ENCODE peak calls at places on chromosomes 7 and 10, in four cellular contexts. Z is GM12878, D is HepG2, M is K562. T is an unnamed sample.

GRCh38 chr10:106557053-106557452 is 607.5 kb downstream of the SORCS1 start:
- DNase-seq in D (no peak), Z (no peak), M (no peak), T (no peak)

GRCh38 chr10:110919971-110920881 is 822 bp downstream of the SHOC2 start:
- DNase-seq in Z (peak; percentile 69), M (peak; percentile 5), D (no peak), T (peak; percentile 21)

GRCh38 chr10:119817991-119818888 is 54.4 kb downstream of the MCMBP start:
- DNase-seq in M (no peak), Z (no peak), D (no peak), T (peak; percentile 97)

GRCh38 chr7:139339698-139340036 is 1.5 kb upstream of the FMC1 start:
- DNase-seq in Z (no peak), D (no peak), M (no peak), T (no peak)

GRCh38 chr7:92685146-92686042 is 95.2 kb upstream of the FAM133B start:
- DNase-seq in D (no peak), Z (no peak), M (no peak), T (no peak)

GRCh38 chr7:97025983-97026704 is 1.5 kb upstream of the DLX5 start:
- DNase-seq in Z (no peak), M (no peak), D (no peak), T (no peak)

GRCh38 chr7:876972-877311 is 588 bp downstream of the GET4 start:
- DNase-seq in Z (no peak), D (no peak), M (no peak), T (no peak)

GRCh38 chr7:28362812-28363211 is 49.5 kb upstream of the CREB5 start:
- DNase-seq in D (no peak), M (no peak), Z (no peak), T (no peak)

GRCh38 chr7:111174476-111174875 is 83.5 kb downstream of the LRRN3 start:
- DNase-seq in M (no peak), D (no peak), Z (no peak), T (no peak)

GRCh38 chr7:105369944-105370343 is 18.8 kb downstream of the SRPK2 start:
- DNase-seq in D (no peak), Z (no peak), M (no peak), T (no peak)

GRCh38 chr10:44627591-44628354 is 242.9 kb upstream of the CXCL12 start:
- DNase-seq in M (no peak), Z (no peak), D (no peak), T (no peak)

GRCh38 chr10:26215923-26216576 is 524 bp upstream of the GAD2 start:
- DNase-seq in Z (no peak), D (no peak), M (no peak), T (peak; percentile 77)

GRCh38 chr7:11786186-11786585 is 45.8 kb downstream of the THSD7A start:
- DNase-seq in D (no peak), Z (no peak), M (no peak), T (no peak)

GRCh38 chr7:35015346-35015859 is 21.9 kb downstream of the DPY19L1 start:
- DNase-seq in D (no peak), Z (no peak), M (no peak), T (no peak)

GRCh38 chr10:63720072-63720537 is 198.9 kb downstream of the REEP3 start:
- DNase-seq in Z (peak; percentile 25), M (peak; percentile 62), D (peak; percentile 48), T (peak; percentile 45)

GRCh38 chr7:82234457-82235049 is 209.0 kb downstream of the CACNA2D1 start:
- DNase-seq in Z (no peak), M (no peak), D (peak; percentile 16), T (no peak)

GRCh38 chr10:91220194-91220953 is at the start of gene PCGF5:
- DNase-seq in D (no peak), M (peak; percentile 85), Z (no peak), T (peak; percentile 89)

GRCh38 chr7:136144182-136144581 is 167.0 kb upstream of the MTPN start:
- DNase-seq in M (no peak), Z (no peak), D (no peak), T (no peak)

GRCh38 chr10:103367379-103367781 is 396 bp upstream of the TAF5 start:
- DNase-seq in D (no peak), M (no peak), Z (no peak), T (no peak)

DNA sequence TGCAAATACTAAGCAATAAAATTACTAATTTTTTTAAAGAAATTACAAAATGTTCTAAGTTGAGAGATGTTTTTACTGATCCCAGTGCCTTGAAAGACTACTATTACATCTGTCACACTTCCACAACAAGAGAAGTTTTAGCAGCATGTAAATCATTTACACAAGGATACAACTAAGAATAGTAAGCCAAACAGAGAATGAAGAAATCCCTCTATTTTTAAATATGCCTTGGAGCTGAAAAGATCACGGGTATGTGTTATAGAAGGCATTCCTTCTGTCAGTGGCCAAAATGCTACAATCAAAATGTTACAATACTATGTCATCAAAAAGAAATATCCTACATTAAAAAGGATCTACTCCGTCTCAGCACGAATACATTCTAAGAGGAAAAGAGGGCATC is 52.6 kb downstream of the LARP4B start:
- DNase-seq in Z (no peak), D (no peak), M (no peak), T (no peak)
- TF ChIP-seq ESRRA in Z (no peak), D (no peak), M (no peak), T (no peak)

DNA sequence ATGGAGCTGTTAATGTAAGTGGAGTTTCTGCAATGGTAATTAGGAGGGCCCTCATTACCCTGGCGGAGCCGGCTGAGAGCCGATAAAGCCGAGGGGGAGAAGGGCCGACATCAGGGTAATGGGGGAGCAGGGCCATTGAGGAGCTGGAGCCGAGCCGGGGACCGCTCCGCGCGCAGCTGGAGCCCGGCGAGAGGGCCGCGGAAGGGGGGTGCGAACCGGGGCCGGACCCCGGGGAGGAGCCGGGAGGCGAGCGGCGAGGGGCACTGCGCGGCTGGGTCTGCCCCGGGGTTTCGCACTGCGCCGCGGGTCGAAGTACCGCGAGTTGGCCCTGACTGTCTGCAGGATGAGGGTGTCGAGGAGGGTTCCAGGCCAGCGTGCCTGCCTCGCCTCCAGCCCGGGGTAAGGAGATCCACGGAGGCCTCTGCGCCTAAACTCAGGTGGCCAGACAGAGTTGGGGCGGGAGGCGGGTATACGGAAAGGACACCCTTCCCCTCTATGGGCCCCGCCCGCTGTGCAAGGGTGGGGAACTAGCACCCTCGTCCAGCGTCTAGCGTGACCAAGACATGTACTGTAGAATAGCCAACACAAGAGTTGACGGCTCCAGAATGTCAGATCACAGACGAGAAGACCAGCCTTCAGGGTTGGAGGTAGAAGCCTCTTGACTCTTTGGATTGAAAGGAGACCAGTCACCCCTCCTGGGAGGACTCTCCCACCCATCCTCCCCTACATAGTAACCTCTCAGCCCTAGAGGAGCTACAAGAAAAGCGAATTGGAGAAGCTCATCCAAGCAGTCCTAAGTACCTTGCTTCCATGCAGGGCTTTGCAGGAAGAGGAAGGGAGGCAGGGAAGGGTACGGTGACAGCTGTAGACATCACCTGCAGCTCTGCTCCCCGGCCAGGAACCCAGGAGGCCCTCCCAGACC is 55.2 kb upstream of the LBX1 start:
- DNase-seq in D (no peak), M (no peak), Z (no peak), T (peak; percentile 40)
- TF ChIP-seq ATF3 in D (no peak), M (no peak), Z (no peak), T (no peak)

DNA sequence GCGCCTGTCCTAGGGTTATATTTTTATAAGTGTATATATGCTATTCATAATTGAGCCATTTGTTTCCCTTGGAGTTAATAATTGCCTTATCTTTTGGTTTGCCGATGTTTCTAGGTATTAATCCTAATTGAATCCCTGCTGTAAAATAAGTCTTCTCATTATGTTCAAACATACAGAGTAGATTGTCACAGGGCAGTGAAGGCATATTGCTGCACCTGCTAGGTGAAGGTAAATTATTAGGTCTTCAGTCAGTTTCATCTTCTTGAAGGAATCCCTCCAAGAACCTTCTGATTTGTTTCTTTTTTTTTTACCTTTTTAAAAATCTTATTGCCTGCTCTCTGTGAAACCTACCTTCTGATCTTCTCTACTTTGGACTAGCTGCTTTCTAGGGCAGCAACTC is 17.9 kb upstream of the AGFG2 start:
- DNase-seq in D (no peak), Z (no peak), M (no peak), T (no peak)
- TF ChIP-seq ESRRA in D (no peak), Z (no peak), M (no peak), T (no peak)

GRCh38 chr10:12834116-12834515 is 167.4 kb downstream of the CCDC3 start:
- DNase-seq in D (no peak), Z (no peak), M (no peak), T (no peak)

GRCh38 chr10:12834721-12835120 is 166.8 kb downstream of the CCDC3 start:
- DNase-seq in Z (no peak), M (no peak), D (no peak), T (no peak)

GRCh38 chr10:12832096-12832495 is 169.4 kb downstream of the CCDC3 start:
- DNase-seq in D (no peak), Z (no peak), M (no peak), T (no peak)

GRCh38 chr10:12833451-12833850 is 168.1 kb downstream of the CCDC3 start:
- DNase-seq in Z (no peak), D (no peak), M (no peak), T (no peak)

DNA sequence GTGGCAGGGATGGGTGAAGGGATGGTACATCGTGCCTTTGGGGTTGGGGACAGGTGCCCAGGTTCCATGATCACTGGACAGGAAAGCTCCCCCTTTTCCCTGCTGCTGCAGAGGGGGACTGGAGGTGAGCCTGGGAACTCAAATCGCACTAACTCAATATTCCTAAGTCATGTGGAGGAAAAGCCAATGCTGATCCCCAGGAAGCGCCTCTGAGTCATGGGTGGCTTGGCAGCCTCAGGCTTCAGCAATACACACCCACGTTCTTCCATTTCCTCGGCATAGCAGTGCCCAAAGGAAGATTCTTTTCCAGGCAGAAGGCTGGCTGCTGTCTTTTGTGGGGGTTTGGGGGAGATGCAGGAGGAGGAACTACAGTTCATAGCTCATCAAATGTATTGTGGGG is 165.8 kb downstream of the CCDC3 start:
- DNase-seq in M (no peak), D (no peak), Z (no peak), T (no peak)
- TF ChIP-seq ATF3 in M (no peak), D (no peak), Z (no peak), T (no peak)

DNA sequence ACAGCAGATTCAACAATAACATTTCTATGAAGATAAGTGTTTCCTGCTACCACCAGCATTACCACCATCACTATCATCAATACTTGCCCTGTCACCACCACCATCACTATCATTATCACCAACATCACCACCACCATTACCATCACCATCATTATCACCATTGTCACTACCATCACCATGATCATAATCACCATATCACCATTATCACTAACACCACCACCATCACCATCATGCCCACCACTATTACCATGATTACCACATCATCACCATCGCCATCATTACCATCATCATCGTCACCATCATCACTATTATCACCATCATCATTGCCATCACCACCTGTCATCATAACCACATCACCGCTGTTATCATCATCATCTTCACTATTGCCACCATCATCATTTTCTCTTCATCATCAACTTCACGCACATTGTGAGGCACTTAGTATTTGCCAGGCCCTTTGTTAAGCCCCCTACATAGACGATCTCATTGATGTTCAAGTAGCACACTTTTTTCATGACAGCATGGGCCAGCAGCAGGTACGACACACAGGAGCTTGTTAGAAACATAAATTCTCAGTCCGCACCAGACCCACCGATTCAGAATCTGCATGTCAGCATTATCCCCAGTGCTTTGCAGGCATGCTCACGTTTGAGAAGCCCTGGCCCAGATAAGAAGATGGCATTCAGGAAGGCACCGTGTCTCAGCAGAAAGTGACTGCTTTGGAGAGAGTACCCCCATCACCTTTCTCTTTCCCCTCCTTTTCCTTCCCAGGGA is 161.1 kb downstream of the ADAM12 start:
- DNase-seq in M (no peak), Z (no peak), D (no peak), T (no peak)
- TF ChIP-seq ESRRA in M (no peak), Z (no peak), D (no peak), T (no peak)

T was measured in WTC11.